ENCODE peak calls at places on chromosomes 1 and 21, in four cellular contexts. L is T-helper 9 cell, J is RWPE1, I is astrocyte. U is an unnamed sample.

GRCh38 chr1:179881642-179882252 is 338 bp upstream of the TOR1AIP1 start:
- DNase-seq in I (peak), L (no peak), J (peak), U (peak)

GRCh38 chr1:53280486-53280885 is 42.2 kb upstream of the MAGOH start:
- DNase-seq in I (no peak), J (no peak), L (no peak), U (no peak)

GRCh38 chr1:4115191-4115900 is 215.3 kb upstream of the C1orf174 start:
- DNase-seq in J (no peak), L (no peak), I (no peak), U (no peak)

GRCh38 chr1:17008208-17008855 is 3.4 kb downstream of the ATP13A2 start:
- DNase-seq in I (no peak), J (no peak), L (no peak), U (no peak)

GRCh38 chr1:175394739-175395138 is 202.2 kb upstream of the KIAA0040 start:
- DNase-seq in J (no peak), I (no peak), L (no peak), U (no peak)

GRCh38 chr1:27298632-27299384 is 23.2 kb upstream of the TMEM222 start:
- DNase-seq in I (no peak), J (no peak), L (no peak), U (peak)

GRCh38 chr1:240338837-240339236 is 247.2 kb downstream of the FMN2 start:
- DNase-seq in I (no peak), J (no peak), L (no peak), U (no peak)

GRCh38 chr21:44564886-44565598 is 6.4 kb upstream of the KRTAP10-3 start:
- DNase-seq in J (no peak), I (no peak), L (no peak), U (no peak)

GRCh38 chr1:209646558-209646957 is 5.7 kb downstream of the LAMB3 start:
- DNase-seq in I (peak), J (no peak), L (no peak), U (peak)

GRCh38 chr21:45555557-45556301 is 13.5 kb upstream of the SLC19A1 start:
- DNase-seq in J (peak), L (peak), I (peak), U (peak)

GRCh38 chr1:58162952-58163550 is 383.5 kb downstream of the OMA1 start:
- DNase-seq in L (no peak), J (peak), I (peak), U (peak)

GRCh38 chr21:32319012-32319411 is 20.4 kb downstream of the MRAP start:
- DNase-seq in L (no peak), J (no peak), I (no peak), U (no peak)

GRCh38 chr1:80529546-80529945 is 1271.2 kb upstream of the ADGRL2 start:
- DNase-seq in I (no peak), L (no peak), J (no peak), U (no peak)

GRCh38 chr1:14672030-14672429 is 73.5 kb downstream of the KAZN start:
- DNase-seq in I (no peak), L (no peak), J (no peak), U (no peak)

GRCh38 chr1:3024588-3024987 is 3.3 kb downstream of the ACTRT2 start:
- DNase-seq in J (no peak), I (no peak), L (no peak), U (no peak)

GRCh38 chr21:36211660-36212512 is 55.3 kb downstream of the DOP1B start:
- DNase-seq in L (no peak), J (peak), I (peak), U (peak)

GRCh38 chr1:8970870-8971337 is 25.2 kb downstream of the CA6 start:
- DNase-seq in I (no peak), J (no peak), L (no peak), U (no peak)

GRCh38 chr1:6918286-6918907 is 133.1 kb downstream of the CAMTA1 start:
- DNase-seq in L (no peak), I (peak), J (no peak), U (no peak)

GRCh38 chr1:55720243-55720642 is 505.1 kb upstream of the USP24 start:
- DNase-seq in J (no peak), I (no peak), L (no peak), U (peak)

GRCh38 chr1:227895828-227896685 is 51.7 kb downstream of the WNT9A start:
- DNase-seq in J (peak), I (peak), L (no peak), U (peak)

GRCh38 chr1:184622136-184622823 is 132.4 kb downstream of the EDEM3 start:
- DNase-seq in J (peak), I (peak), L (no peak), U (peak)

GRCh38 chr21:33688343-33688742 is 46.0 kb downstream of the ITSN1 start:
- DNase-seq in J (no peak), L (no peak), I (no peak), U (no peak)

GRCh38 chr1:92784051-92784638 is 763 bp downstream of the EVI5 start:
- DNase-seq in J (peak), I (peak), L (peak), U (peak)

GRCh38 chr1:16038620-16038912 is 5.0 kb upstream of the CLCNKB start:
- DNase-seq in L (no peak), I (no peak), J (peak), U (no peak)

GRCh38 chr1:175882192-175882591 is 138.8 kb upstream of the TNR start:
- DNase-seq in J (no peak), I (no peak), L (no peak), U (no peak)

GRCh38 chr1:169572184-169572583 is 14.1 kb downstream of the F5 start:
- DNase-seq in J (no peak), L (no peak), I (peak), U (no peak)

GRCh38 chr1:19344372-19344810 is 32.3 kb downstream of the SLC66A1 start:
- DNase-seq in L (peak), J (peak), I (no peak), U (peak)

GRCh38 chr1:87180682-87181081 is 148.0 kb upstream of the LMO4 start:
- DNase-seq in J (no peak), L (no peak), I (no peak), U (no peak)

GRCh38 chr1:211548321-211549091 is 30.5 kb downstream of the SLC30A1 start:
- DNase-seq in I (no peak), L (no peak), J (no peak), U (no peak)

GRCh38 chr1:97209381-97209780 is 487.8 kb downstream of the PTBP2 start:
- DNase-seq in J (no peak), L (no peak), I (no peak), U (no peak)

GRCh38 chr1:3902546-3902945 is 2.5 kb upstream of the C1orf174 start:
- DNase-seq in L (no peak), I (no peak), J (no peak), U (peak)

GRCh38 chr1:21082078-21082477 is 94.6 kb downstream of the EIF4G3 start:
- DNase-seq in L (no peak), J (no peak), I (no peak), U (no peak)

GRCh38 chr21:33374080-33374873 is 28.9 kb upstream of the IFNGR2 start:
- DNase-seq in L (peak), J (peak), I (peak), U (peak)

U was measured in myocyte.